ENCODE peak calls at places on chromosomes 4 and X, in eight cellular contexts. E is GM23248; F is HL-60; D is LHCN-M2; G is cardiac fibroblast; H is effector memory CD8-positive, alpha-beta T cell; L is thoracic aorta; P is fibroblast of gingiva. Q is an unnamed sample.

GRCh38 chr4:81421346-81422218 is 50.1 kb downstream of the RASGEF1B start:
- DNase-seq in E (peak), F (peak), D (peak), G (peak), H (no peak), L (no peak), P (no peak), Q (no peak)

GRCh38 chrX:22135994-22136684 is 104.0 kb downstream of the PHEX start:
- DNase-seq in E (peak), F (peak), D (peak), G (peak), H (peak), L (no peak), P (peak), Q (peak)

GRCh38 chr4:114606240-114606639 is 7.6 kb downstream of the UGT8 start:
- DNase-seq in E (no peak), F (no peak), D (no peak), G (no peak), H (no peak), L (no peak), P (no peak), Q (no peak)

GRCh38 chr4:57146444-57146843 is 36.3 kb upstream of the IGFBP7 start:
- DNase-seq in E (no peak), F (no peak), D (no peak), G (no peak), H (no peak), L (no peak), P (no peak), Q (no peak)

GRCh38 chr4:118927976-118928375 is 39.3 kb downstream of the SYNPO2 start:
- DNase-seq in E (no peak), F (no peak), D (no peak), G (no peak), H (no peak), L (peak), P (no peak), Q (no peak)

GRCh38 chr4:90425893-90426292 is 298.7 kb downstream of the CCSER1 start:
- DNase-seq in E (no peak), F (no peak), D (no peak), G (no peak), H (no peak), L (no peak), P (no peak), Q (no peak)

GRCh38 chrX:71475906-71476305 is 57.0 kb upstream of the OGT start:
- DNase-seq in E (no peak), F (no peak), D (no peak), G (no peak), H (no peak), L (no peak), P (no peak), Q (peak)

GRCh38 chr4:104486702-104487101 is 8.0 kb downstream of the CXXC4 start:
- DNase-seq in E (no peak), F (no peak), D (no peak), G (no peak), H (no peak), L (no peak), P (no peak), Q (no peak)

GRCh38 chrX:102934624-102935023 is 2.4 kb upstream of the RAB40AL start:
- DNase-seq in E (peak), F (no peak), D (peak), G (peak), H (no peak), L (no peak), P (peak), Q (peak)

GRCh38 chrX:107324493-107325310 is 118.3 kb downstream of the DNAAF6 start:
- DNase-seq in E (peak), F (no peak), D (peak), G (peak), H (no peak), L (no peak), P (no peak), Q (no peak)

GRCh38 chrX:46209768-46210167 is 335.5 kb downstream of the ZNF674 start:
- DNase-seq in E (no peak), F (no peak), D (no peak), G (no peak), H (no peak), L (no peak), P (no peak), Q (no peak)

GRCh38 chr4:24274401-24275035 is 309.8 kb downstream of the DHX15 start:
- DNase-seq in E (peak), F (no peak), D (peak), G (peak), H (no peak), L (no peak), P (peak), Q (peak)

GRCh38 chr4:93605163-93605562 is 223.4 kb upstream of the ATOH1 start:
- DNase-seq in E (no peak), F (no peak), D (no peak), G (no peak), H (no peak), L (no peak), P (no peak), Q (no peak)

GRCh38 chrX:150012647-150013046 is 74.4 kb upstream of the EOLA2 start:
- DNase-seq in E (peak), F (no peak), D (no peak), G (peak), H (no peak), L (no peak), P (no peak), Q (peak)

GRCh38 chr4:113603926-113604325 is 157.6 kb downstream of the CAMK2D start:
- DNase-seq in E (peak), F (no peak), D (peak), G (peak), H (no peak), L (no peak), P (peak), Q (peak)

GRCh38 chr4:35539404-35540055 is 704.8 kb downstream of the ARAP2 start:
- DNase-seq in E (no peak), F (no peak), D (no peak), G (no peak), H (no peak), L (no peak), P (no peak), Q (no peak)

GRCh38 chr4:146095091-146095690 is 80.3 kb upstream of the LSM6 start:
- DNase-seq in E (peak), F (no peak), D (peak), G (peak), H (peak), L (no peak), P (peak), Q (peak)

GRCh38 chr4:176539785-176540175 is 220.0 kb downstream of the SPCS3 start:
- DNase-seq in E (peak), F (no peak), D (peak), G (peak), H (no peak), L (no peak), P (no peak), Q (no peak)

GRCh38 chrX:46173159-46173558 is 372.1 kb downstream of the ZNF674 start:
- DNase-seq in E (no peak), F (no peak), D (no peak), G (no peak), H (no peak), L (no peak), P (no peak), Q (no peak)

Q was measured in AG10803.